ENCODE peak calls at places on chromosomes 2 and 18, in ten cellular contexts. V, N, R, M, S, K, F, Q, P and Z are unnamed samples.

GRCh38 chr2:68190991-68191731 is 33.5 kb downstream of the PNO1 start:
- DNase-seq in F (no peak), Q (no peak), N (no peak), M (peak; percentile 32), R (peak; percentile 61), K (no peak), S (no peak), P (peak; percentile 90), V (no peak), Z (no peak)

GRCh38 chr2:45636013-45636412 is 15.5 kb upstream of the PRKCE start:
- DNase-seq in Q (no peak), S (no peak), F (no peak), P (no peak), M (no peak), N (no peak), V (no peak), K (no peak), R (no peak), Z (no peak)

GRCh38 chr2:191915750-191916149 is 68.9 kb upstream of the CAVIN2 start:
- DNase-seq in P (no peak), M (no peak), S (no peak), Q (no peak), R (no peak), F (no peak), K (no peak), N (no peak), V (no peak), Z (no peak)

GRCh38 chr2:158239271-158239670 is 137.6 kb downstream of the UPP2 start:
- DNase-seq in R (no peak), S (no peak), P (peak; percentile 68), V (no peak), K (no peak), M (no peak), Q (no peak), F (no peak), N (no peak), Z (no peak)

GRCh38 chr2:190664240-190664639 is 15.4 kb downstream of the NAB1 start:
- DNase-seq in F (no peak), K (no peak), R (no peak), M (no peak), Q (no peak), V (no peak), N (no peak), P (no peak), S (no peak), Z (no peak)

GRCh38 chr18:57839942-57840381 is 36.8 kb upstream of the ATP8B1 start:
- DNase-seq in P (peak; percentile 88), K (no peak), F (no peak), N (no peak), S (no peak), V (no peak), M (peak; percentile 71), R (peak; percentile 53), Q (no peak), Z (no peak)

GRCh38 chr2:105932582-105932981 is 187.9 kb downstream of the NCK2 start:
- DNase-seq in N (no peak), F (no peak), Q (no peak), M (no peak), K (no peak), S (no peak), R (no peak), V (no peak), P (no peak), Z (no peak)

GRCh38 chr2:127220102-127220806 is at the start of gene CYP27C1:
- DNase-seq in R (no peak), P (no peak), F (no peak), S (no peak), M (peak; percentile 16), K (no peak), N (no peak), Q (peak; percentile 6), V (no peak), Z (no peak)

GRCh38 chr2:10276481-10277292 is 26.0 kb upstream of the HPCAL1 start:
- DNase-seq in N (no peak), M (no peak), R (no peak), Q (no peak), V (no peak), P (no peak), K (no peak), F (no peak), S (no peak), Z (no peak)

GRCh38 chr2:236998758-236999157 is 86.9 kb upstream of the COPS8 start:
- DNase-seq in N (no peak), R (no peak), F (no peak), P (peak; percentile 67), S (no peak), V (no peak), K (no peak), Q (no peak), M (peak; percentile 52), Z (no peak)

GRCh38 chr2:10977003-10977402 is 65.3 kb downstream of the KCNF1 start:
- DNase-seq in P (no peak), V (no peak), K (no peak), Q (no peak), M (no peak), N (no peak), F (no peak), R (no peak), S (no peak), Z (no peak)

GRCh38 chr18:77164762-77165485 is 32.3 kb upstream of the MBP start:
- DNase-seq in F (peak; percentile 31), S (no peak), Q (peak; percentile 86), R (no peak), N (no peak), P (no peak), V (no peak), M (no peak), K (no peak), Z (no peak)

GRCh38 chr2:216474925-216475670 is 23.5 kb upstream of the RPL37A start:
- DNase-seq in F (no peak), V (no peak), K (no peak), R (no peak), Q (no peak), M (no peak), S (no peak), P (no peak), N (no peak), Z (no peak)

GRCh38 chr18:74496508-74497307 is 545 bp downstream of the CNDP2 start:
- DNase-seq in N (peak; percentile 54), F (no peak), S (peak; percentile 70), V (peak; percentile 41), P (peak; percentile 39), Q (peak; percentile 75), M (no peak), K (peak; percentile 72), R (peak; percentile 8), Z (peak; percentile 93)

GRCh38 chr2:233976690-233977294 is 59.6 kb downstream of the TRPM8 start:
- DNase-seq in K (no peak), V (no peak), N (no peak), R (peak; percentile 45), Q (no peak), P (peak; percentile 85), S (no peak), F (peak; percentile 65), M (peak; percentile 57), Z (no peak)
- TF ChIP-seq CTCF in K (peak; percentile 16), V (no peak), N (no peak), R (peak; percentile 56), Q (no peak), P (peak; percentile 75), S (no peak), F (peak; percentile 67), M (peak; percentile 4), Z (no peak)

DNA sequence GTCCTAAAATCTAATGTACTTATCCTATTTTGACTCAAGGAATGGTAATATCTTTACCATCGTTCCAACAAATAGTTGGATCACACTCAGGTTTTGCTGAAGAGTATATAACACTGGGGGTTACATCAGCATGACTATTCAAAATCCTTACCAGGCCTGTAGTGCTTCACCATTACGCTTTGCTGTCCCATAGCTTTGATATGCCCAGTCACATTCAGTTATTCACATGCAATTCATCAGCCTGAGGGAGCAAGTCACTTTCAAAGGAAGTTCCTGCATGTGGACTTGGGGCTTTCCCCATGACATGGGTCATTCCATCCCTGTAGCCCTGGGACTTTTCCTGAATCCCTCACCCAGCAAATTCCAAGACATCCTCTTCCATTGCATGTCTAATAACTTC is 39.6 kb downstream of the FTCDNL1 start:
- DNase-seq in V (no peak), Q (no peak), K (no peak), M (no peak), P (no peak), F (no peak), R (no peak), S (no peak), N (no peak), Z (no peak)
- H3K4me3 ChIP-seq in V (no peak overlapping the region), Q (no peak overlapping the region), K (no peak overlapping the region), M (no peak overlapping the region), P (no peak overlapping the region), F (no peak overlapping the region), R (no peak overlapping the region), S (no peak overlapping the region), N (no peak overlapping the region), Z (no peak overlapping the region)

DNA sequence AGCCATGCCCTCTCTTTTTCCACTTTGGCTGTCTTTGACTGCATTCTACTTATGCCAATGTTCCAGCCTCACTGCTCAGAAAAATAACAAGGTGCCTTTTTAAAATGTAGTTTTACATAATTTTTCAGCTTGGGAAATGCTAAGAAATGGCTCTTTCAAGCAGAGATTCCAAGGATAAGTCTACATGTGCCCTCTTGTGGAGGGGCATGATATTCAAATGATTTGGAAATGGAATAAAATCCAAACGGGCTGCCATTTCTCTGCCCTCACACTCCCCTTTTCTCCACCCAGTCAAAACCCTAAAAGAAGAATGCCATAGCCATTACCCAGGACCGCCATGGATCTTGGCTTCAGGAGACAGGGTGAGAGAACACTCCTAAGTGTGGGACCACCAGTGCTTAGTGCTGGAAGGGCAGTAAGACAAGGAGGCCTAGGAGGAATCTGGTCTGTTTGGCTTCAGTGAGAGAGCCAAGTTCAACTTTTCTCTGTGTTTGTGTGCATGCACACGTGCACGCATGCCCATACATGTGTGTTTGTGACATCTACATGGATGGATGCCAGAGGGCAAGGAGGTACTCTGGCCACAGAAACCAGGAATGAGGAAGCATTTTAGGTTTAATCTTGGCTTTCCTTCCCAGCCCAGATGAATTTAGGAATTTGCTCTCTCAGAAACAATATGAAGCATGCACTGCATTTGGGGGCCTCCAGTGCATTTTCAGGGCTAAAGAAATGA is 174.0 kb upstream of the SLC14A2 start:
- DNase-seq in K (no peak), P (peak; percentile 46), S (no peak), M (no peak), Q (no peak), R (no peak), V (no peak), N (no peak), F (no peak), Z (no peak)
- TF ChIP-seq CTCF in K (peak; percentile 21), P (peak; percentile 59), S (peak; percentile 38), M (no peak), Q (no peak), R (peak; percentile 45), V (peak; percentile 8), N (no peak), F (peak; percentile 51), Z (no peak)

DNA sequence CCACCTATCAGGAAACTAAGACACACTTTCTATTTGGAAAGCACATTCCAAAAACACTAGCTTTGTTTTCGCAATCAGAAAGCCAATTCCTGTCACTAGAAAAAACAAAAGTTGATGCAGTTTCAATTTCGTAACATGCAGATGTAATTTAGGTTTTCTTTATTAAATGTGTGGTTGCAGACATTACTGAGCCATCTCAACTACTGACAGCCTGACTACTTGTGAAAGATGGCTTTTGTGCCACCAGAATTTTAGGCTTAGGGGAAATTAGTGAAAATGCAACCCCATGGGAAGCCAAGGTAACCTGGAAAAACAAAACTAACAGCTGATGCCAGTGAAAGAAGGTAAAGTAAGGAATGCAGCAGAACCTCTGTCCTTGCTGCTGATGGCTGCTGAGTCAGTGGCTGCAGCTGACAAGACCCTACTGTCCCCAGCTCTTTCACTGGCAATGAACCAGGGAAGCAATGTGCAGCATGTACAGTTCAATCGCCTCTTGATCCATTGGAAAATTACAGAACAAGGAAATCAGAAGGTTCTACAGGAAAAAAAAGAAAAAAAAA is 34.9 kb downstream of the FEZ2 start:
- DNase-seq in Q (no peak), V (no peak), S (no peak), P (peak; percentile 45), M (peak; percentile 61), F (no peak), K (no peak), R (no peak), N (no peak), Z (no peak)
- H3K4me3 ChIP-seq in Q (no peak overlapping the region), V (no peak overlapping the region), S (no peak overlapping the region), P (peak overlapping the region; percentile 33), M (peak overlapping the region; percentile 33), F (no peak overlapping the region), K (no peak overlapping the region), R (peak overlapping the region; percentile 10), N (no peak overlapping the region), Z (no peak overlapping the region)